ENCODE peak calls at places on chromosomes 3 and 15, in six cellular contexts. D is GM23248, U is hepatocyte, L is SK-N-SH, E is MM.1S, I is GM23338. X is an unnamed sample.

GRCh38 chr3:123880998-123881561 is 3.1 kb downstream of the MYLK start:
- DNase-seq in D (peak), U (peak), L (peak), E (no peak), I (peak), X (peak)

GRCh38 chr3:147120029-147120428 is 286.3 kb downstream of the ZIC4 start:
- DNase-seq in D (peak), U (peak), L (peak), E (peak), I (peak), X (no peak)

GRCh38 chr3:183515968-183516851 is 39.3 kb downstream of the KLHL6 start:
- DNase-seq in D (no peak), U (no peak), L (no peak), E (peak), I (peak), X (no peak)

GRCh38 chr3:49666592-49666991 is 7.6 kb upstream of the APEH start:
- DNase-seq in D (no peak), U (peak), L (no peak), E (no peak), I (peak), X (no peak)

GRCh38 chr3:43162573-43163084 is 56.8 kb upstream of the POMGNT2 start:
- DNase-seq in D (no peak), U (no peak), L (no peak), E (peak), I (peak), X (no peak)

GRCh38 chr15:74889390-74889881 is 406 bp upstream of the MPI start:
- DNase-seq in D (peak), U (no peak), L (peak), E (no peak), I (peak), X (peak)

GRCh38 chr3:89107461-89108035 is at the start of gene EPHA3:
- DNase-seq in D (peak), U (peak), L (peak), E (peak), I (peak), X (peak)

GRCh38 chr15:48647963-48648362 is 2.5 kb upstream of the FBN1 start:
- DNase-seq in D (peak), U (no peak), L (peak), E (no peak), I (peak), X (peak)

GRCh38 chr15:80444680-80445251 is 40.6 kb downstream of the ARNT2 start:
- DNase-seq in D (no peak), U (no peak), L (no peak), E (no peak), I (no peak), X (no peak)

GRCh38 chr3:163368168-163368567 is 1710.1 kb downstream of the SI start:
- DNase-seq in D (no peak), U (no peak), L (no peak), E (no peak), I (no peak), X (no peak)

GRCh38 chr3:25156526-25157075 is 271.5 kb upstream of the RARB start:
- DNase-seq in D (peak), U (peak), L (no peak), E (no peak), I (peak), X (peak)
- TF ChIP-seq EZH2phosphoT487 in D (no peak), U (no peak), L (no peak), E (no peak), I (no peak), X (no peak)

GRCh38 chr15:40472171-40472727 is 1.5 kb downstream of the CHST14 start:
- DNase-seq in D (no peak), U (no peak), L (no peak), E (no peak), I (no peak), X (no peak)
- TF ChIP-seq EZH2phosphoT487 in D (no peak), U (no peak), L (no peak), E (no peak), I (no peak), X (no peak)

GRCh38 chr3:126500016-126500415 is 17.6 kb downstream of the UROC1 start:
- DNase-seq in D (no peak), U (no peak), L (no peak), E (no peak), I (no peak), X (no peak)

GRCh38 chr3:126498936-126499335 is 18.6 kb downstream of the UROC1 start:
- DNase-seq in D (no peak), U (no peak), L (no peak), E (no peak), I (peak), X (peak)

GRCh38 chr3:126497936-126498335 is 19.6 kb downstream of the UROC1 start:
- DNase-seq in D (no peak), U (no peak), L (no peak), E (no peak), I (no peak), X (no peak)

GRCh38 chr3:126501054-126501453 is 16.5 kb downstream of the UROC1 start:
- DNase-seq in D (no peak), U (no peak), L (no peak), E (no peak), I (no peak), X (peak)

DNA sequence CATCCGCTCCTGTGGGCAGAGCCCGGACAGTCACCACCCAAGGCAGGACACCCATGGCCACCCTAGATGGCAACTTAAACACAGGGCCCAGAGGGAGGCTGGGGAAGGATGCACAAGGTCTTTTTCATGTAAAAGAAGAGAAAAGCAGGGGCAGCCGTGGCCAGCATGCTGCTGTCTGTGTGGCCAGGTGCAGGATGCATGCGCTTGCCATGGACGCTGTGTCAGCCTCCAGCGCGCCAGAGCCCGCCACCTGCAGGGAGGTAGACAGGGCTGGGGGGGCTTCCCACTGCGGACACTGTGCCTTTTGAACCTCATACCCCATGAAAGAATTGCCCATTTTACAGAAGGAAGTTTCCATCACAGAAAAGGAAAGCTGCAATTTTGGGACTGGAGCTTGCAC is 18.2 kb downstream of the UROC1 start:
- DNase-seq in D (no peak), U (no peak), L (no peak), E (no peak), I (no peak), X (no peak)
- TF ChIP-seq EZH2phosphoT487 in D (no peak), U (no peak), L (no peak), E (no peak), I (no peak), X (no peak)

GRCh38 chr3:139293665-139294023 is 50.2 kb upstream of the MRPS22 start:
- DNase-seq in D (no peak), U (no peak), L (no peak), E (no peak), I (no peak), X (no peak)

GRCh38 chr3:139295040-139295439 is 48.8 kb upstream of the MRPS22 start:
- DNase-seq in D (peak), U (no peak), L (no peak), E (no peak), I (no peak), X (no peak)

GRCh38 chr3:139292192-139292591 is 51.6 kb upstream of the MRPS22 start:
- DNase-seq in D (peak), U (no peak), L (no peak), E (no peak), I (no peak), X (no peak)

GRCh38 chr3:139291276-139292051 is 52.4 kb upstream of the MRPS22 start:
- DNase-seq in D (no peak), U (no peak), L (no peak), E (no peak), I (no peak), X (no peak)

DNA sequence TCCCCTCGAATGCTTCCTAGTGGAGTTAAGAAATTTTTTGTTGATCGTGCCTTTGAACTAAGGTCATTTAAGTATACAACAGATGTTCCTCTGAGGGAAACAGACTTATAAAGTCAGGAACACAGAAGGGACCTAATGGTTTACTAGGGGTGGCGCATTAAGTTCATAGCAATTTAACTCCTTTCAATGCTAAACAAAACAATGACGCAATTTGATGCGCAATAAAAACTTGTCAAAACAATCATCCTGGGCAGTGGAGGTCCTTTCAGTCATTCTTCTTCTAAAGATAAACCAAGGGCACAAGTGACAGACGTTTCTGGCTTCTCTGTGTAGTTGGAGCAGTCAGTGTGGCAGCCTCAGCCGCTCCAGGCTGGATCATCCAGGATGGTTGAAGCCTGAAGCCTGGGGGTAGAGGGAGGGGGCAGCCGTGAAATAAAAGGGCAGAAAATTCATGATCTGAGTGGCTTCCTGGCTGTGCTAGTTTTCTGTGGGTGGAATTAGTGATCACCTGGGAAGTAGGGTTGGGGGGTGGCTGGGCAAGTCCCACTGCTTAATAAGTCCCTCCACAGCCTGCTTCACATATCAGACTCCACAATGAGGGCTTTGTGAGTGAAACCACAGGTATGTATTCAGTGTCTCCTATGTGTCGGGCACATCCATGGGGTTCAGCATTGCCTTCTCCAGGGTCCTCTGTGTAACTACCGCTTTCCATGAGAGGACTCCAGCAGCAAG is 50.7 kb upstream of the MRPS22 start:
- DNase-seq in D (no peak), U (peak), L (no peak), E (no peak), I (no peak), X (no peak)
- TF ChIP-seq EZH2phosphoT487 in D (no peak), U (no peak), L (no peak), E (no peak), I (no peak), X (no peak)

DNA sequence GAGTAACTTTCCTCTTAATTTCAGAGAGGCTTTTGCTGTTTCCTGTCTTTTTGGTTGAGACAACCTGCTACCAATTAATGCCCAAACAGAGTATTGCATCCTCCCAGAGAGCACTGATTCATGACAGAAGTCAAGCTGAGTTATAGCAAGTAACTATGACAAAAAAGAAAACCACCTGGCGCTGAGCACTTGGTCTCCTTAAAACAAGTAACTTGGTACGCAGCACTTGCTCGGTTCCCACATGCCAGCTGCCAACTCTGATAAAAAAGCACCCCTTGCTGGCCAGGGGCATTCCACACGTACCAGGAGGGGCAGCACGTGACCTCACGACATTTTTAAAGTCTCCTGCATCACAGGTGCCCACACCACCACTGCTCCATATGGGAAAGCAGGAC is 13.5 kb upstream of the MYO5C start:
- DNase-seq in D (no peak), U (no peak), L (no peak), E (no peak), I (no peak), X (no peak)
- TF ChIP-seq EZH2phosphoT487 in D (no peak), U (no peak), L (no peak), E (no peak), I (no peak), X (no peak)

DNA sequence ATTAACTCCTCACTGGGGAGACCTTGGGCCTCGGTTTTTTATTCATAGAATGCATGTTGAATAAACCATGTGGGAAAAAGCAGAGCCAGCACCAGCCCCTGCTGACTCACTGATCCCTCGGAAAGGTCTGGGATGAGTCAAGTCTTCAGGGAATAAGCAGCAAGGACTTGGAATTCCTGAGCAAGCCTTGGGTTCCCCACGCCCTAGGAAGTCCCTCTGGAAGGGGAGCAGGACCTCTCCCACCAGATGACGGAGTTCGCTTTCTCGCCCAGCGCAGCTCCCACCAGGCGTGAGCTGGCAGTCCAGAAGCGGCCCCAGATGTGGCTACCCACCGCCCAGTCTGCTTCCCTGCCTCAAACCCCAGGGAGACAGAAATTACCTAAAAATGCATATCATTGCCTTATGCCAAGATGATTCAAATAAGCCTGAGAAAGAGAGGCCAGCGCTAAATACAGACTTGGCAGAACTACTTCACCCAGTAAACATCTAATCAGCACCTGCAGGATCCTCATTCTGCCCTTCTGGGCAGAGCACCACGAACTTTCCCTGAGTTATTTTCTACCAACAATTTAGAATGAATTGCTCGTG is 45.5 kb downstream of the BTD start:
- DNase-seq in D (peak), U (peak), L (no peak), E (peak), I (no peak), X (no peak)
- TF ChIP-seq EZH2phosphoT487 in D (no peak), U (no peak), L (no peak), E (no peak), I (no peak), X (no peak)

GRCh38 chr3:30597769-30598134 is 8.6 kb upstream of the TGFBR2 start:
- DNase-seq in D (no peak), U (no peak), L (no peak), E (no peak), I (no peak), X (no peak)

GRCh38 chr3:30600572-30600971 is 5.8 kb upstream of the TGFBR2 start:
- DNase-seq in D (no peak), U (no peak), L (no peak), E (no peak), I (no peak), X (no peak)

GRCh38 chr3:30596161-30596560 is 10.2 kb upstream of the TGFBR2 start:
- DNase-seq in D (peak), U (peak), L (no peak), E (no peak), I (no peak), X (no peak)

GRCh38 chr3:30598663-30599545 is 7.5 kb upstream of the TGFBR2 start:
- DNase-seq in D (no peak), U (no peak), L (no peak), E (no peak), I (no peak), X (no peak)

DNA sequence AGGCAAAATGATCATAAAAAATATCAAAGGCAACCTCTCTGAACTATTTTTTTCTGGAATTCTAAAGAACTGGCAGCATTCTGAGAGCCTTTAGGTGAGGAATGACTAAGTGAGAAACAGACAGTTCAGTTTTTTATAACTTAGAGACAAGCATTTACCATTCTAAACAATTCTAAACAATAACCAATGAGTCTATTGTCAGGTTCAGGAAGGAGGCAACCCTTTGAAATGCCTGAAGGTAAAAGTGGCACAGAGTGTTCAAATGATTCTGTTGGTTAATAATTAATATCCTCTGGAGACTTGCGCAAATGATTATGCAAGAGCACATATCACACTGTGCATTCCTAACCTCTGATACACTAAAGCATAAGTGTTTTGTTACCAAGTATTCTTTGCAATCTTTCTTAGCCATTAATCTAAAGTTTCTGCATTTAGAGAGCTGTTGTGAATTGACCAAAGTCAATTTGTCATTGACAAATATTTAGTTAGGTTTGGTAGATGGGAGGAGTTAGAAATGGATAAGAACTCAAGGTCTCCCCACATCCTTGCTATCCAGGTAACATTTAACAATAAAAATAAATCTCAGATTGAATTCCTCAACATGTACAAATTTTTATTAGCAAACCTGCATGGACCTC is 9.2 kb upstream of the TGFBR2 start:
- DNase-seq in D (peak), U (peak), L (no peak), E (no peak), I (no peak), X (no peak)
- TF ChIP-seq EZH2phosphoT487 in D (no peak), U (no peak), L (no peak), E (no peak), I (no peak), X (no peak)

DNA sequence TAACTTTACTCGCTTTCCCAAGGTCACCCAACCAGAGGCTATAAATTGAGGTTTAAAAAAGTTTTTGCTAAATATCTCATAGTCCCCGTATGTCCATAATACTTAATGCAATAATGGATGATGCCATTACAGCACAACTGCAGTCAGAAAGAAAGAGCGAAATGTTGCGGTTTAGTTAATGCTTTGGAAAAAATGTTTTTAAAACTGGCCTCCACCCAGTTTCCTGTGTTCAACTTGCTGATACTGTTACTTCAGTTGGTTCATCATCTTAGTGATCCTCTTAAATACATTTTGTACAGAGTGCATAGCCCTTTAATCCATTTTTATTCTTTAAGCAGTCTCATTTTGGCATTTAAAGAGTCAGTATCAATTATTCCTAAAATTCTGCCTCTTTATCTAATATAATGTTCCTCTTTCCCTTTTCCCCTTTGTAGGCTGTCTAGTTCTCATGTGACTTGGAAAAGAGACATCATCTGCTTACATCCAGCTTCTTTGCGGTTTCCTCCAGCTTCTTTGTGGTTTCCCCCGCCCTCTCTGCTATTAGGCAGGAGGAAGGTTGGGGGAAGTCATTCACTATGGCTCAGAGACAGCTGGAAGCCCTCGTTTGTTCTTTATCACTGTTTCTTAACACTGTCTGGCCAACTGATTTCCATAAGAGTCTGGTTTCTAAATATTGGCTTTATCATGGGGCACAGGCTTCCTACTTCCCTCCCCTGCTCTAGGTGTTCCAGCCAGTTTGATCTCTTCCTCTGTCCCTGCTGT is 154.3 kb downstream of the GOLIM4 start:
- DNase-seq in D (peak), U (peak), L (no peak), E (no peak), I (no peak), X (peak)
- TF ChIP-seq EZH2phosphoT487 in D (no peak), U (no peak), L (no peak), E (no peak), I (no peak), X (no peak)

X was measured in neural progenitor cell.